ENCODE peak calls at places on chromosome 9, in ten cellular contexts. M is lower lobe of right lung; V is transverse colon; K is tibial artery; S is BE2C; Y is cardiac muscle cell; E is BJ; L is IMR-90; B is left ventricle myocardium inferior; W is CD8-positive, alpha-beta T cell. G is an unnamed sample. For H3K36me3, the result is how much of the 10 kb centered on the place peaks cover.

GRCh38 chr9:114376586-114376985 is 11.2 kb downstream of the AKNA start:
- DNase-seq in W (no peak), M (no peak), K (no peak), Y (no peak), E (no peak), B (no peak), S (no peak), V (no peak), L (no peak), G (no peak)

GRCh38 chr9:96844040-96844439 is 10.3 kb downstream of the ZNF782 start:
- DNase-seq in S (no peak), K (no peak), L (no peak), M (no peak), B (no peak), E (no peak), V (no peak), Y (no peak), W (no peak), G (no peak)

GRCh38 chr9:106956971-106957370 is 94.0 kb downstream of the ZNF462 start:
- DNase-seq in Y (peak), B (no peak), S (no peak), L (peak), E (no peak), V (no peak), W (no peak), K (no peak), M (no peak), G (no peak)

GRCh38 chr9:2173170-2173569 is 158.0 kb downstream of the SMARCA2 start:
- DNase-seq in E (no peak), V (no peak), Y (no peak), S (no peak), L (no peak), B (no peak), W (no peak), K (no peak), M (no peak), G (no peak)

GRCh38 chr9:104747565-104748358 is at the start of gene NIPSNAP3A:
- DNase-seq in Y (peak), K (peak), M (peak), L (peak), W (peak), S (peak), E (no peak), V (peak), B (peak), G (peak)

GRCh38 chr9:96139592-96140251 is 162.3 kb downstream of the HSD17B3 start:
- DNase-seq in L (peak), Y (peak), E (no peak), B (no peak), V (peak), K (peak), W (no peak), S (peak), M (no peak), G (no peak)

GRCh38 chr9:98380065-98380681 is 124.7 kb upstream of the TBC1D2 start:
- DNase-seq in B (no peak), M (no peak), K (no peak), Y (peak), E (no peak), S (peak), L (peak), V (no peak), W (no peak), G (no peak)

GRCh38 chr9:38622083-38622674 is 1.8 kb upstream of the ANKRD18A start:
- DNase-seq in Y (no peak), M (no peak), K (no peak), W (no peak), L (no peak), E (no peak), V (peak), S (peak), B (no peak), G (no peak)

GRCh38 chr9:122197334-122197872 is 31.4 kb downstream of the LHX6 start:
- DNase-seq in W (no peak), M (no peak), S (no peak), V (no peak), K (no peak), L (no peak), E (no peak), Y (no peak), B (no peak), G (no peak)

GRCh38 chr9:129752915-129753724 is at the start of gene PTGES:
- DNase-seq in E (peak), B (peak), Y (peak), S (peak), W (peak), M (peak), V (peak), L (peak), K (peak), G (peak)

GRCh38 chr9:90559075-90560073 is 83.2 kb downstream of the DIRAS2 start:
- DNase-seq in B (no peak), K (no peak), E (no peak), L (no peak), M (no peak), W (no peak), S (no peak), Y (no peak), V (no peak), G (no peak)

GRCh38 chr9:35651964-35652828 is 1.5 kb upstream of the SIT1 start:
- DNase-seq in K (no peak), L (peak), W (no peak), B (no peak), E (no peak), S (no peak), V (peak), M (no peak), Y (peak), G (no peak)

GRCh38 chr9:35652829-35653209 is 2.1 kb upstream of the SIT1 start:
- DNase-seq in W (no peak), Y (no peak), M (no peak), S (no peak), V (peak), B (no peak), L (no peak), K (no peak), E (no peak), G (no peak)

GRCh38 chr9:35653611-35654010 is 2.9 kb upstream of the SIT1 start:
- DNase-seq in S (no peak), M (no peak), L (no peak), Y (no peak), V (no peak), K (no peak), W (no peak), E (no peak), B (no peak), G (no peak)

GRCh38 chr9:35649431-35650340 is 1.0 kb downstream of the SIT1 start:
- DNase-seq in W (peak), S (no peak), E (no peak), M (no peak), Y (peak), L (no peak), K (peak), B (no peak), V (no peak), G (peak)

GRCh38 chr9:35650341-35651158 is at the start of gene SIT1:
- DNase-seq in S (no peak), L (no peak), E (no peak), W (peak), V (no peak), B (no peak), Y (no peak), M (no peak), K (no peak), G (no peak)
- H3K4me3 ChIP-seq in S (no peak), L (no peak), E (no peak), W (peak), V (no peak), B (no peak), Y (no peak), M (peak), K (peak), G (no peak)

GRCh38 chr9:93492327-93492726 is 38.9 kb upstream of the FAM120AOS start:
- DNase-seq in B (no peak), E (no peak), L (no peak), K (no peak), M (no peak), S (no peak), W (no peak), V (no peak), Y (no peak), G (no peak)

GRCh38 chr9:93491593-93492232 is 38.3 kb upstream of the FAM120AOS start:
- DNase-seq in V (no peak), K (no peak), L (no peak), B (no peak), M (no peak), E (no peak), Y (no peak), W (no peak), S (no peak), G (no peak)

GRCh38 chr9:93496285-93496684 is 42.9 kb upstream of the FAM120AOS start:
- DNase-seq in L (no peak), K (no peak), M (no peak), W (no peak), S (no peak), V (no peak), B (no peak), Y (no peak), E (no peak), G (no peak)

GRCh38 chr9:93488239-93488638 is 34.9 kb upstream of the FAM120AOS start:
- DNase-seq in E (no peak), S (no peak), L (no peak), M (no peak), B (no peak), Y (no peak), W (no peak), K (no peak), V (no peak), G (no peak)

GRCh38 chr9:93493949-93494348 is 40.6 kb upstream of the FAM120AOS start:
- DNase-seq in S (no peak), V (no peak), B (no peak), M (no peak), K (no peak), W (no peak), Y (no peak), L (no peak), E (no peak), G (no peak)
- TF ChIP-seq CTCF in S (no peak), V (no peak), B (no peak), M (no peak), K (no peak), W (no peak), Y (no peak), L (no peak), E (no peak), G (no peak)

DNA sequence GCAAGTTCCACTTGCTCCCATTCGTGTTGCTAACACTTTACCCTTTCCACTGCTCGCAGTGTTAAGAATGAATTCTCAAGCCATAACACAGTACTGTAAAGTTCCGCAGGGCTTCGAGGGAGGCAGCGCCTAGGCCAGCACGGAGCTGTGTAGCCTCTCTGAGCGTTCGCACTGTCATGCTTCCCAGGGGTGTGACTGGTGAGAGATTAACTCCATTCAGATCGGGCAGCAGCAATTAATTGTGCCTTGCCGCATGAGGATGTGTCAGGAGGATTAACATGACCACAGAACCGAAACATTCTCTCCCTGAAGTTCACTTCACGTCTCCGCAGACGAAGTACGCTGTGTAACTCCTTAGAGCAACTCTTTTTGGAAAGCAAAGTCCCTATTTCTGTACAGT is 23.2 kb downstream of the ZBTB34 start:
- DNase-seq in E (no peak), S (no peak), M (no peak), V (no peak), K (no peak), Y (no peak), W (peak), L (no peak), B (no peak), G (no peak)
- H3K36me3 ChIP-seq in E (under half), S (under half), M (half or more), V (under half), K (under half), Y (under half), W (under half), L (under half), B (under half), G (under half)

GRCh38 chr9:125594211-125594610 is 112.8 kb downstream of the MAPKAP1 start:
- DNase-seq in K (no peak), B (no peak), E (no peak), Y (no peak), S (no peak), V (no peak), M (no peak), W (no peak), L (no peak), G (no peak)
- H3K4me3 ChIP-seq in K (no peak), B (no peak), E (no peak), Y (no peak), S (no peak), V (no peak), M (no peak), W (no peak), L (no peak), G (no peak)

GRCh38 chr9:77402286-77402685 is 225.0 kb downstream of the VPS13A start:
- DNase-seq in W (no peak), M (no peak), Y (no peak), K (no peak), B (no peak), L (peak), S (no peak), E (no peak), V (no peak), G (no peak)

GRCh38 chr9:77399964-77400363 is 222.6 kb downstream of the VPS13A start:
- DNase-seq in S (no peak), E (no peak), L (no peak), W (no peak), V (no peak), B (no peak), M (no peak), K (no peak), Y (no peak), G (no peak)

DNA sequence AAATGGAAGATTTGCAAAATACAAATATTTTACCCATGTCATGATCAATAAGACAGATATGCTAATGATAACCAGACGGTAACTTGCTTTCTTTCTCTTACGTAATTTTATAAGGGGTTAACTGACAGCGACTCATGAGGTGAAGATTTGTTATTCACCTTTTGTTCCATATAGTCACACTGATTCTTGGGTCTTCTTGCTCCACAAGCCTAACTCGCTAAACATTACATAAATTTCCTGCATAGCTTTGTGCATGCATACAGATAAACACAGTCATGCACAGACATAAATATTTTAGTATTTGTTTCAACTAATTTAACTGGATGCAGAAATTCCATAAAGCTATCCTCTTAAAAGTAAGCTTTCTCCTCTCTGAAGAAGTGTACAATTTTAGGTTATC is 225.9 kb downstream of the VPS13A start:
- DNase-seq in S (no peak), E (no peak), Y (no peak), M (no peak), V (no peak), L (peak), K (no peak), B (no peak), W (no peak), G (no peak)
- TF ChIP-seq CTCF in S (no peak), E (no peak), Y (no peak), M (no peak), V (no peak), L (no peak), K (no peak), B (no peak), W (no peak), G (no peak)

DNA sequence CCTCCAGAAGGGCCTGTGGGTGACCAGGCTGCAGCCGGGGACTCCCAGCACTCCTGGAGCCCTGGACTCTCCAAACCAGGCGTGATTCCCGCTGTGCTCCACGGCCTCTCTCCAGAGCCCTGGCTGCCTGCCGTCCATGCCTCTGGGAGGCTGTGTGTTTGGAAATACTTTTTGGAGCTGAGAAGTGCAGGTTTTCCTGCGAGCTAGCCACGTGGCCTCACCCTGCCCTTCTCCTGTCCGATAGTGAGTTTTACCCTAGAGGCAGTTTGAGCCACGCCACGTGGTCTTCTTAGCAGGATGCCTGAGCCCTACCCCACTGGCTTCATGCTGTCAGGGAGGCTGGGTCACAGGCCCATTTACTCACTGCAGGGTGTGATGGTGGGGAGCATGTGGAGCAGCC is 71.3 kb downstream of the COL5A1 start:
- DNase-seq in E (no peak), K (peak), W (no peak), V (no peak), M (no peak), B (peak), L (no peak), S (no peak), Y (no peak), G (peak)
- H3K36me3 ChIP-seq in E (under half), K (under half), W (under half), V (under half), M (under half), B (under half), L (half or more), S (under half), Y (under half), G (under half)

GRCh38 chr9:88477300-88477751 is 57.7 kb upstream of the NXNL2 start:
- DNase-seq in W (no peak), B (no peak), K (no peak), V (no peak), S (no peak), Y (peak), M (no peak), E (peak), L (peak), G (no peak)
- H3K4me3 ChIP-seq in W (no peak), B (no peak), K (no peak), V (no peak), S (no peak), Y (no peak), M (no peak), E (no peak), L (no peak), G (no peak)

G was measured in psoas muscle.